ENCODE peak calls at places on chromosomes 6 and 20, in four cellular contexts. I, A, T and Q are unnamed samples.

GRCh38 chr6:134714679-134715078 is 235.2 kb downstream of the ALDH8A1 start:
- DNase-seq in I (no peak), A (no peak), T (no peak), Q (no peak)

GRCh38 chr6:1027795-1028569 is 283.9 kb upstream of the FOXQ1 start:
- DNase-seq in I (no peak), A (no peak), T (no peak), Q (no peak)

GRCh38 chr6:20479075-20479871 is 55.0 kb upstream of the CDKAL1 start:
- DNase-seq in I (no peak), A (no peak), T (no peak), Q (no peak)

GRCh38 chr20:46809961-46810360 is 84.7 kb upstream of the EYA2 start:
- DNase-seq in I (no peak), A (no peak), T (no peak), Q (no peak)

GRCh38 chr6:144559865-144560603 is 274.9 kb downstream of the UTRN start:
- DNase-seq in I (no peak), A (no peak), T (peak), Q (no peak)

GRCh38 chr20:40583195-40583594 is 105.8 kb downstream of the MAFB start:
- DNase-seq in I (no peak), A (peak), T (no peak), Q (no peak)

GRCh38 chr6:52598123-52598823 is 21.4 kb upstream of the TRAM2 start:
- DNase-seq in I (peak), A (peak), T (peak), Q (peak)

GRCh38 chr6:24357336-24358218 is at the start of gene DCDC2:
- DNase-seq in I (peak), A (peak), T (no peak), Q (peak)

GRCh38 chr20:31494131-31494530 is 19.0 kb downstream of the REM1 start:
- DNase-seq in I (peak), A (peak), T (no peak), Q (no peak)

GRCh38 chr20:58906894-58907293 is 54.4 kb downstream of the GNAS start:
- DNase-seq in I (no peak), A (peak), T (peak), Q (no peak)

GRCh38 chr6:87274660-87275273 is 47.6 kb upstream of the SMIM8 start:
- DNase-seq in I (no peak), A (peak), T (peak), Q (no peak)

GRCh38 chr20:38473353-38473795 is 731 bp downstream of the RALGAPB start:
- DNase-seq in I (peak), A (no peak), T (no peak), Q (no peak)

GRCh38 chr6:12483712-12484111 is 193.6 kb downstream of the EDN1 start:
- DNase-seq in I (no peak), A (peak), T (peak), Q (peak)

GRCh38 chr6:13507306-13507855 is 20.0 kb upstream of the GFOD1 start:
- DNase-seq in I (no peak), A (no peak), T (no peak), Q (no peak)

GRCh38 chr6:118968416-118968815 is 33.5 kb upstream of the MCM9 start:
- DNase-seq in I (no peak), A (peak), T (no peak), Q (no peak)

GRCh38 chr20:51221791-51222408 is 199.0 kb upstream of the KCNG1 start:
- DNase-seq in I (no peak), A (peak), T (no peak), Q (no peak)

GRCh38 chr6:52303178-52303577 is 18.6 kb upstream of the MCM3 start:
- DNase-seq in I (no peak), A (no peak), T (no peak), Q (no peak)

GRCh38 chr6:78322068-78322845 is 545.1 kb upstream of the IRAK1BP1 start:
- DNase-seq in I (no peak), A (no peak), T (no peak), Q (no peak)

GRCh38 chr20:62344782-62345181 is 22.3 kb downstream of the LAMA5 start:
- DNase-seq in I (no peak), A (peak), T (no peak), Q (no peak)

GRCh38 chr6:677919-678318 is 15.0 kb downstream of the EXOC2 start:
- DNase-seq in I (no peak), A (no peak), T (no peak), Q (no peak)

GRCh38 chr6:129661478-129662405 is 48.2 kb downstream of the ARHGAP18 start:
- DNase-seq in I (no peak), A (no peak), T (no peak), Q (no peak)

GRCh38 chr6:109202409-109203264 is 107.3 kb downstream of the CEP57L1 start:
- DNase-seq in I (no peak), A (no peak), T (peak), Q (no peak)

GRCh38 chr20:63891061-63892002 is 3.6 kb upstream of the DNAJC5 start:
- DNase-seq in I (no peak), A (peak), T (no peak), Q (no peak)

GRCh38 chr6:114007451-114007953 is 36.6 kb upstream of the HDAC2 start:
- DNase-seq in I (no peak), A (no peak), T (no peak), Q (no peak)

GRCh38 chr20:62929051-62929538 is 2.8 kb upstream of the DIDO1 start:
- DNase-seq in I (no peak), A (no peak), T (peak), Q (peak)

GRCh38 chr6:159978291-159979135 is 9.6 kb downstream of the IGF2R start:
- DNase-seq in I (no peak), A (no peak), T (no peak), Q (peak)

GRCh38 chr6:158284340-158285210 is 27.7 kb upstream of the TULP4 start:
- DNase-seq in I (no peak), A (peak), T (peak), Q (no peak)

GRCh38 chr6:111576302-111576701 is 29.4 kb downstream of the TRAF3IP2 start:
- DNase-seq in I (no peak), A (peak), T (peak), Q (no peak)

GRCh38 chr6:129454482-129454881 is 255.5 kb downstream of the ARHGAP18 start:
- DNase-seq in I (no peak), A (peak), T (no peak), Q (no peak)

GRCh38 chr6:35905141-35905785 is 15.6 kb downstream of the SRPK1 start:
- DNase-seq in I (no peak), A (no peak), T (no peak), Q (no peak)

GRCh38 chr6:21132856-21133610 is 460.5 kb upstream of the SOX4 start:
- DNase-seq in I (no peak), A (no peak), T (peak), Q (no peak)

GRCh38 chr6:31578461-31579118 is 3.2 kb downstream of the TNF start:
- DNase-seq in I (no peak), A (peak), T (no peak), Q (peak)

GRCh38 chr20:32917191-32917950 is 58.6 kb downstream of the EFCAB8 start:
- DNase-seq in I (no peak), A (no peak), T (no peak), Q (no peak)

GRCh38 chr6:7543761-7544424 is 2.4 kb downstream of the DSP start:
- DNase-seq in I (no peak), A (peak), T (no peak), Q (no peak)

GRCh38 chr6:127385668-127386385 is 42.4 kb upstream of the ECHDC1 start:
- DNase-seq in I (no peak), A (no peak), T (no peak), Q (no peak)

GRCh38 chr6:79782775-79783174 is 151.6 kb downstream of the SH3BGRL2 start:
- DNase-seq in I (no peak), A (peak), T (no peak), Q (no peak)

GRCh38 chr20:19761853-19762252 is 3.8 kb downstream of the RIN2 start:
- DNase-seq in I (no peak), A (no peak), T (no peak), Q (no peak)

GRCh38 chr6:36694616-36695015 is 3.0 kb upstream of the RAB44 start:
- DNase-seq in I (no peak), A (no peak), T (no peak), Q (no peak)

GRCh38 chr6:38413097-38413800 is 226.5 kb downstream of the BTBD9 start:
- DNase-seq in I (no peak), A (no peak), T (no peak), Q (no peak)
- TF ChIP-seq CTCF in I (no peak), A (no peak), T (no peak), Q (no peak)

DNA sequence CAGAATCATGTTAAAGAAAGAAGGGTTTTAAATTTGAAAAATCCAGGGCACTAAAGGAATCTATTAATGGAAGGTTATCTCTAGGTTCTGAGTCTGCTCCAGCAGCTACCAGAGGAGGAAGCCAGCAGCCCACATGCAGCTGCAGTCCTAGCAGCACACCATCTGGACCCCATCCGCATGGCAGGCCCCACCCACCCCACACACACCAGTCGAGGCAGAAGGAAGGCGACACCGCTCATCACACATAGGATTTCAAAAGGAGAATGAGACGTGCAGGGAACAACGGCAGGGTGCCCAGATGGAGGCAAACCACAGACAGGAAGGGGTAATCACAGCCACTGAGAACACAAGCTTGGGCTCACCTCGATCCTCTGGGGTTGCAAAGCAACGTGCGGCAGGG is 78.9 kb downstream of the GINS1 start:
- DNase-seq in I (no peak), A (peak), T (no peak), Q (no peak)
- TF ChIP-seq CTCF in I (no peak), A (no peak), T (no peak), Q (no peak)

GRCh38 chr6:98942263-98942803 is 5.4 kb downstream of the FBXL4 start:
- DNase-seq in I (no peak), A (peak), T (no peak), Q (no peak)
- TF ChIP-seq CTCF in I (peak), A (no peak), T (peak), Q (no peak)

GRCh38 chr20:3314391-3314790 is 75.4 kb upstream of the SLC4A11 start:
- DNase-seq in I (no peak), A (no peak), T (no peak), Q (no peak)
- TF ChIP-seq CTCF in I (no peak), A (no peak), T (no peak), Q (no peak)

DNA sequence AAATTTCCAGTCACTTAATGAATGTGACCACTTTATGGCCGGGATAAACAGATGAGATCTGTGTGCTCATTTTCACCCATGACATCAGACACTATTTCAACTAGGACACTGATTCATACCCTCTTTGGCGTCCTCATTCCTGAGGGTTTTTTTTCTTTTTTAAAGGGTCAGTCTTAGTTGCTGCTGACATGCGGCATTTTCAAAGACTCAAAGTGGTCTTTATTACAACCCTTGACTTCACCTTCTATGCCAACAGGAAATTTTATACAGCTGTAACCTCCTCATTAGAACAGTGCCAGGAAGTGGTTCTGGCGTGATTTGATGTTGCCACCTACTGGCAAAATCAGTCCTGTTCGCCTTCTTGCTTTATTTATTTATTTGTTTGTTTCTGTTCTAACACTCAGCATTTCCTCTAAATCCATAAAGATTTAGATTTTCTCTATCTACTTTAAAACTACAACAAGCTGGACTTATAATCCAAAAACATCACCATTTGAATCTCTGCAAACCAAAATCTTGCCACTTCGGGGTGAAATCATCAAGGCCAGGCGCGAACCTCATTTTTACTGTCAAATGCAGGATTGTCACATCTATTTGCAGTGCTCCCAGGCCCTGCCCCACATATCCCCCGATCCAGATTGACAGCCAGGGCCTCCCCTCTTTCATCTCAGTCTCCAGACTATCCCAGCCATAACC is 77.7 kb downstream of the C6orf118 start:
- DNase-seq in I (peak), A (peak), T (peak), Q (no peak)
- TF ChIP-seq CTCF in I (peak), A (peak), T (peak), Q (no peak)

GRCh38 chr6:142802124-142802523 is 142.9 kb downstream of the HIVEP2 start:
- DNase-seq in I (no peak), A (peak), T (peak), Q (no peak)

GRCh38 chr6:142803027-142803426 is 141.9 kb downstream of the HIVEP2 start:
- DNase-seq in I (no peak), A (no peak), T (no peak), Q (no peak)

GRCh38 chr6:142805042-142805441 is 139.9 kb downstream of the HIVEP2 start:
- DNase-seq in I (no peak), A (no peak), T (no peak), Q (no peak)

GRCh38 chr6:142803495-142804049 is 141.4 kb downstream of the HIVEP2 start:
- DNase-seq in I (no peak), A (no peak), T (no peak), Q (no peak)

GRCh38 chr6:142804490-142804889 is 140.5 kb downstream of the HIVEP2 start:
- DNase-seq in I (no peak), A (no peak), T (no peak), Q (no peak)
- TF ChIP-seq CTCF in I (no peak), A (no peak), T (no peak), Q (no peak)

GRCh38 chr6:19337103-19337502 is 500.1 kb upstream of the ID4 start:
- DNase-seq in I (no peak), A (no peak), T (no peak), Q (no peak)

GRCh38 chr6:19342616-19343015 is 494.6 kb upstream of the ID4 start:
- DNase-seq in I (no peak), A (no peak), T (no peak), Q (no peak)
- TF ChIP-seq CTCF in I (no peak), A (no peak), T (no peak), Q (no peak)

DNA sequence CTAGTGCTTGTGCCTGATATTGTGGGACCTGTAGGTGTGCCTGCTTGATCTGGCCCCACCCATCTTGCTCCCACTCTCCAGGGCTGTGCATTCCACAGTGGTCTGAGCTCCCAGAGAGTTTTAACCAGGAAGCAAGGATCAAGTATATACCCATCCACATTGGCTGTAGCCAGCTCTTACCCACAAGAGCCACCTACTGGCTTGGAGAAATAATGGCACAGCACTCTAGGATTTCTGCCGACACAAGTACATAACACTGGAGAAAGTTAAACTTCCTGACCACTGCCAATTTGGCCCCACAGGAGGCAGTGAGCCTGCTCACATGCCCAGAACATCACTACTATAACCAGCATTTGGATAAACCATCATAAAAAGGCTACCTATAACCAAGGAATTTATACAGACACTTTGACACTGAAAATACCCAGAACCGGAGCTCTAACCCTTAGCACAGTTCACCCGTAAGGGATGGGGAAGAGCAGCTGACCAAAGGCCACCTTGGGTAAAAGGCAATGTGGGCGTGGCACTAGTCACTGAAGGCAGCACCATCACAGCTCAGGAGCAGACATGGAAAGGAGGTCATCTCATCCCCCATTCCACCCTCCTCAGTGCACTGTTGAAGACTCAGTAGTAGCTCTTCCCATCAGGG is 440.4 kb downstream of the BTBD3 start:
- DNase-seq in I (peak), A (peak), T (no peak), Q (no peak)
- TF ChIP-seq CTCF in I (peak), A (peak), T (peak), Q (no peak)